ENCODE peak calls at places on chromosome 12, in ten cellular contexts. One of them, this sample, is unnamed.

GRCh38 chr12:128813392-128813791 is 10.4 kb downstream of the SLC15A4 start:
- DNase-seq in stimulated activated naive B cell treated with anti-CD40 and anti-IgM and Interleukin-4, amounts not matched to agents 10 μg/mL and 1 μg/mL and 100 μg/mL, for 72 hours: no peak
- DNase-seq in ACHN: no peak
- DNase-seq in adipocyte: no peak
- DNase-seq in GM03348: no peak
- DNase-seq in iris pigment epithelial cell: no peak
- DNase-seq in Right ventricle myocardium superior: no peak
- DNase-seq in T-helper 1 cell: no peak
- DNase-seq in transverse colon: no peak
- DNase-seq in astrocyte of the spinal cord: peak
- DNase-seq in this sample: no peak

GRCh38 chr12:107152331-107152730 is 59.0 kb upstream of the CRY1 start:
- DNase-seq in iris pigment epithelial cell: peak
- DNase-seq in GM03348: no peak
- DNase-seq in adipocyte: peak
- DNase-seq in transverse colon: no peak
- DNase-seq in astrocyte of the spinal cord: peak
- DNase-seq in stimulated activated naive B cell treated with anti-CD40 and anti-IgM and Interleukin-4, amounts not matched to agents 10 μg/mL and 1 μg/mL and 100 μg/mL, for 72 hours: no peak
- DNase-seq in Right ventricle myocardium superior: no peak
- DNase-seq in ACHN: no peak
- DNase-seq in T-helper 1 cell: no peak
- DNase-seq in this sample: no peak

GRCh38 chr12:108605690-108606406 is 8.0 kb upstream of the TMEM119 start:
- DNase-seq in ACHN: no peak
- DNase-seq in adipocyte: no peak
- DNase-seq in astrocyte of the spinal cord: no peak
- DNase-seq in transverse colon: no peak
- DNase-seq in stimulated activated naive B cell treated with anti-CD40 and anti-IgM and Interleukin-4, amounts not matched to agents 10 μg/mL and 1 μg/mL and 100 μg/mL, for 72 hours: no peak
- DNase-seq in iris pigment epithelial cell: no peak
- DNase-seq in GM03348: no peak
- DNase-seq in Right ventricle myocardium superior: no peak
- DNase-seq in T-helper 1 cell: no peak
- DNase-seq in this sample: no peak

GRCh38 chr12:116293687-116294463 is 16.4 kb upstream of the MED13L start:
- DNase-seq in ACHN: no peak
- DNase-seq in iris pigment epithelial cell: no peak
- DNase-seq in Right ventricle myocardium superior: no peak
- DNase-seq in adipocyte: no peak
- DNase-seq in stimulated activated naive B cell treated with anti-CD40 and anti-IgM and Interleukin-4, amounts not matched to agents 10 μg/mL and 1 μg/mL and 100 μg/mL, for 72 hours: no peak
- DNase-seq in GM03348: no peak
- DNase-seq in astrocyte of the spinal cord: no peak
- DNase-seq in T-helper 1 cell: no peak
- DNase-seq in transverse colon: no peak
- DNase-seq in this sample: no peak

GRCh38 chr12:17661250-17661649 is 428.7 kb downstream of the RERGL start:
- DNase-seq in ACHN: no peak
- DNase-seq in iris pigment epithelial cell: no peak
- DNase-seq in stimulated activated naive B cell treated with anti-CD40 and anti-IgM and Interleukin-4, amounts not matched to agents 10 μg/mL and 1 μg/mL and 100 μg/mL, for 72 hours: no peak
- DNase-seq in Right ventricle myocardium superior: no peak
- DNase-seq in T-helper 1 cell: no peak
- DNase-seq in astrocyte of the spinal cord: no peak
- DNase-seq in adipocyte: no peak
- DNase-seq in transverse colon: no peak
- DNase-seq in GM03348: no peak
- DNase-seq in this sample: no peak

GRCh38 chr12:54166543-54167499 is 22.0 kb downstream of the SMUG1 start:
- DNase-seq in Right ventricle myocardium superior: no peak
- DNase-seq in stimulated activated naive B cell treated with anti-CD40 and anti-IgM and Interleukin-4, amounts not matched to agents 10 μg/mL and 1 μg/mL and 100 μg/mL, for 72 hours: no peak
- DNase-seq in ACHN: no peak
- DNase-seq in adipocyte: no peak
- DNase-seq in iris pigment epithelial cell: no peak
- DNase-seq in T-helper 1 cell: no peak
- DNase-seq in transverse colon: no peak
- DNase-seq in astrocyte of the spinal cord: no peak
- DNase-seq in GM03348: no peak
- DNase-seq in this sample: no peak

GRCh38 chr12:46538976-46539375 is 166.4 kb upstream of the SLC38A2 start:
- DNase-seq in transverse colon: no peak
- DNase-seq in adipocyte: no peak
- DNase-seq in Right ventricle myocardium superior: no peak
- DNase-seq in ACHN: no peak
- DNase-seq in iris pigment epithelial cell: no peak
- DNase-seq in GM03348: no peak
- DNase-seq in astrocyte of the spinal cord: no peak
- DNase-seq in T-helper 1 cell: no peak
- DNase-seq in stimulated activated naive B cell treated with anti-CD40 and anti-IgM and Interleukin-4, amounts not matched to agents 10 μg/mL and 1 μg/mL and 100 μg/mL, for 72 hours: no peak
- DNase-seq in this sample: no peak

GRCh38 chr12:11578461-11578993 is 70.9 kb upstream of the ETV6 start:
- DNase-seq in adipocyte: no peak
- DNase-seq in iris pigment epithelial cell: no peak
- DNase-seq in transverse colon: no peak
- DNase-seq in ACHN: no peak
- DNase-seq in GM03348: no peak
- DNase-seq in T-helper 1 cell: no peak
- DNase-seq in stimulated activated naive B cell treated with anti-CD40 and anti-IgM and Interleukin-4, amounts not matched to agents 10 μg/mL and 1 μg/mL and 100 μg/mL, for 72 hours: peak
- DNase-seq in astrocyte of the spinal cord: no peak
- DNase-seq in Right ventricle myocardium superior: no peak
- DNase-seq in this sample: no peak

GRCh38 chr12:92080390-92081285 is 65.0 kb downstream of the BTG1 start:
- DNase-seq in astrocyte of the spinal cord: peak
- DNase-seq in T-helper 1 cell: peak
- DNase-seq in stimulated activated naive B cell treated with anti-CD40 and anti-IgM and Interleukin-4, amounts not matched to agents 10 μg/mL and 1 μg/mL and 100 μg/mL, for 72 hours: no peak
- DNase-seq in adipocyte: peak
- DNase-seq in iris pigment epithelial cell: peak
- DNase-seq in GM03348: peak
- DNase-seq in ACHN: peak
- DNase-seq in transverse colon: no peak
- DNase-seq in Right ventricle myocardium superior: no peak
- DNase-seq in this sample: no peak

GRCh38 chr12:104823985-104824441 is 134.1 kb downstream of the SLC41A2 start:
- DNase-seq in Right ventricle myocardium superior: peak
- DNase-seq in astrocyte of the spinal cord: no peak
- DNase-seq in T-helper 1 cell: no peak
- DNase-seq in ACHN: no peak
- DNase-seq in iris pigment epithelial cell: no peak
- DNase-seq in GM03348: no peak
- DNase-seq in adipocyte: no peak
- DNase-seq in transverse colon: no peak
- DNase-seq in stimulated activated naive B cell treated with anti-CD40 and anti-IgM and Interleukin-4, amounts not matched to agents 10 μg/mL and 1 μg/mL and 100 μg/mL, for 72 hours: no peak
- DNase-seq in this sample: no peak

GRCh38 chr12:53452159-53453077 is 516 bp downstream of the PCBP2 start:
- DNase-seq in T-helper 1 cell: peak
- DNase-seq in stimulated activated naive B cell treated with anti-CD40 and anti-IgM and Interleukin-4, amounts not matched to agents 10 μg/mL and 1 μg/mL and 100 μg/mL, for 72 hours: peak
- DNase-seq in transverse colon: peak
- DNase-seq in adipocyte: peak
- DNase-seq in astrocyte of the spinal cord: peak
- DNase-seq in GM03348: peak
- DNase-seq in ACHN: peak
- DNase-seq in Right ventricle myocardium superior: peak
- DNase-seq in iris pigment epithelial cell: peak
- DNase-seq in this sample: peak

GRCh38 chr12:53938276-53939140 is at the start of gene HOXC13:
- DNase-seq in astrocyte of the spinal cord: no peak
- DNase-seq in GM03348: peak
- DNase-seq in ACHN: peak
- DNase-seq in iris pigment epithelial cell: no peak
- DNase-seq in Right ventricle myocardium superior: no peak
- DNase-seq in stimulated activated naive B cell treated with anti-CD40 and anti-IgM and Interleukin-4, amounts not matched to agents 10 μg/mL and 1 μg/mL and 100 μg/mL, for 72 hours: no peak
- DNase-seq in adipocyte: no peak
- DNase-seq in T-helper 1 cell: peak
- DNase-seq in transverse colon: no peak
- DNase-seq in this sample: peak

GRCh38 chr12:11863478-11863906 is 207.2 kb upstream of the BCL2L14 start:
- DNase-seq in adipocyte: peak
- DNase-seq in T-helper 1 cell: no peak
- DNase-seq in stimulated activated naive B cell treated with anti-CD40 and anti-IgM and Interleukin-4, amounts not matched to agents 10 μg/mL and 1 μg/mL and 100 μg/mL, for 72 hours: no peak
- DNase-seq in Right ventricle myocardium superior: peak
- DNase-seq in transverse colon: no peak
- DNase-seq in GM03348: peak
- DNase-seq in ACHN: no peak
- DNase-seq in astrocyte of the spinal cord: no peak
- DNase-seq in iris pigment epithelial cell: peak
- DNase-seq in this sample: no peak

GRCh38 chr12:57280234-57281062 is 29.5 kb upstream of the STAC3 start:
- DNase-seq in iris pigment epithelial cell: peak
- DNase-seq in ACHN: peak
- DNase-seq in astrocyte of the spinal cord: peak
- DNase-seq in GM03348: peak
- DNase-seq in Right ventricle myocardium superior: no peak
- DNase-seq in adipocyte: peak
- DNase-seq in transverse colon: peak
- DNase-seq in T-helper 1 cell: peak
- DNase-seq in stimulated activated naive B cell treated with anti-CD40 and anti-IgM and Interleukin-4, amounts not matched to agents 10 μg/mL and 1 μg/mL and 100 μg/mL, for 72 hours: peak
- DNase-seq in this sample: no peak

GRCh38 chr12:95358111-95359083 is 115.6 kb upstream of the METAP2 start:
- DNase-seq in astrocyte of the spinal cord: peak
- DNase-seq in stimulated activated naive B cell treated with anti-CD40 and anti-IgM and Interleukin-4, amounts not matched to agents 10 μg/mL and 1 μg/mL and 100 μg/mL, for 72 hours: no peak
- DNase-seq in T-helper 1 cell: no peak
- DNase-seq in adipocyte: peak
- DNase-seq in transverse colon: no peak
- DNase-seq in Right ventricle myocardium superior: no peak
- DNase-seq in GM03348: no peak
- DNase-seq in iris pigment epithelial cell: peak
- DNase-seq in ACHN: no peak
- DNase-seq in this sample: peak

GRCh38 chr12:88325828-88326214 is 183.7 kb downstream of the TMTC3 start:
- DNase-seq in ACHN: no peak
- DNase-seq in astrocyte of the spinal cord: no peak
- DNase-seq in adipocyte: peak
- DNase-seq in transverse colon: no peak
- DNase-seq in GM03348: peak
- DNase-seq in iris pigment epithelial cell: peak
- DNase-seq in stimulated activated naive B cell treated with anti-CD40 and anti-IgM and Interleukin-4, amounts not matched to agents 10 μg/mL and 1 μg/mL and 100 μg/mL, for 72 hours: no peak
- DNase-seq in T-helper 1 cell: no peak
- DNase-seq in Right ventricle myocardium superior: no peak
- DNase-seq in this sample: no peak

GRCh38 chr12:92495108-92495507 is 207.7 kb upstream of the PLEKHG7 start:
- DNase-seq in astrocyte of the spinal cord: no peak
- DNase-seq in Right ventricle myocardium superior: no peak
- DNase-seq in T-helper 1 cell: no peak
- DNase-seq in GM03348: no peak
- DNase-seq in transverse colon: no peak
- DNase-seq in iris pigment epithelial cell: no peak
- DNase-seq in stimulated activated naive B cell treated with anti-CD40 and anti-IgM and Interleukin-4, amounts not matched to agents 10 μg/mL and 1 μg/mL and 100 μg/mL, for 72 hours: no peak
- DNase-seq in ACHN: no peak
- DNase-seq in adipocyte: no peak
- DNase-seq in this sample: no peak

GRCh38 chr12:78721906-78722305 is 142.7 kb upstream of the SYT1 start:
- DNase-seq in astrocyte of the spinal cord: no peak
- DNase-seq in iris pigment epithelial cell: no peak
- DNase-seq in T-helper 1 cell: no peak
- DNase-seq in GM03348: no peak
- DNase-seq in transverse colon: no peak
- DNase-seq in stimulated activated naive B cell treated with anti-CD40 and anti-IgM and Interleukin-4, amounts not matched to agents 10 μg/mL and 1 μg/mL and 100 μg/mL, for 72 hours: no peak
- DNase-seq in Right ventricle myocardium superior: no peak
- DNase-seq in ACHN: no peak
- DNase-seq in adipocyte: no peak
- DNase-seq in this sample: no peak

GRCh38 chr12:61896436-61896835 is 363.8 kb upstream of the USP15 start:
- DNase-seq in T-helper 1 cell: no peak
- DNase-seq in Right ventricle myocardium superior: no peak
- DNase-seq in astrocyte of the spinal cord: no peak
- DNase-seq in ACHN: no peak
- DNase-seq in stimulated activated naive B cell treated with anti-CD40 and anti-IgM and Interleukin-4, amounts not matched to agents 10 μg/mL and 1 μg/mL and 100 μg/mL, for 72 hours: no peak
- DNase-seq in adipocyte: no peak
- DNase-seq in transverse colon: no peak
- DNase-seq in iris pigment epithelial cell: no peak
- DNase-seq in GM03348: no peak
- DNase-seq in this sample: peak

GRCh38 chr12:11834104-11834812 is 184.8 kb downstream of the ETV6 start:
- DNase-seq in transverse colon: no peak
- DNase-seq in T-helper 1 cell: no peak
- DNase-seq in Right ventricle myocardium superior: no peak
- DNase-seq in adipocyte: peak
- DNase-seq in iris pigment epithelial cell: peak
- DNase-seq in stimulated activated naive B cell treated with anti-CD40 and anti-IgM and Interleukin-4, amounts not matched to agents 10 μg/mL and 1 μg/mL and 100 μg/mL, for 72 hours: no peak
- DNase-seq in ACHN: peak
- DNase-seq in GM03348: peak
- DNase-seq in astrocyte of the spinal cord: no peak
- DNase-seq in this sample: no peak

GRCh38 chr12:4908694-4909396 is 860 bp upstream of the KCNA1 start:
- DNase-seq in adipocyte: peak
- DNase-seq in iris pigment epithelial cell: peak
- DNase-seq in stimulated activated naive B cell treated with anti-CD40 and anti-IgM and Interleukin-4, amounts not matched to agents 10 μg/mL and 1 μg/mL and 100 μg/mL, for 72 hours: no peak
- DNase-seq in ACHN: no peak
- DNase-seq in transverse colon: no peak
- DNase-seq in astrocyte of the spinal cord: no peak
- DNase-seq in GM03348: no peak
- DNase-seq in T-helper 1 cell: no peak
- DNase-seq in Right ventricle myocardium superior: no peak
- DNase-seq in this sample: peak

GRCh38 chr12:79300199-79300568 is 390.6 kb downstream of the PAWR start:
- DNase-seq in astrocyte of the spinal cord: peak
- DNase-seq in adipocyte: peak
- DNase-seq in GM03348: no peak
- DNase-seq in transverse colon: no peak
- DNase-seq in Right ventricle myocardium superior: no peak
- DNase-seq in iris pigment epithelial cell: peak
- DNase-seq in T-helper 1 cell: no peak
- DNase-seq in stimulated activated naive B cell treated with anti-CD40 and anti-IgM and Interleukin-4, amounts not matched to agents 10 μg/mL and 1 μg/mL and 100 μg/mL, for 72 hours: no peak
- DNase-seq in ACHN: no peak
- DNase-seq in this sample: no peak

GRCh38 chr12:65603428-65604351 is 220.6 kb upstream of the HMGA2 start:
- DNase-seq in adipocyte: peak
- DNase-seq in Right ventricle myocardium superior: no peak
- DNase-seq in transverse colon: peak
- DNase-seq in ACHN: peak
- DNase-seq in stimulated activated naive B cell treated with anti-CD40 and anti-IgM and Interleukin-4, amounts not matched to agents 10 μg/mL and 1 μg/mL and 100 μg/mL, for 72 hours: no peak
- DNase-seq in T-helper 1 cell: no peak
- DNase-seq in iris pigment epithelial cell: peak
- DNase-seq in GM03348: peak
- DNase-seq in astrocyte of the spinal cord: peak
- DNase-seq in this sample: no peak